ENCODE peak calls at places on chromosomes 16 and 17, in seven cellular contexts. One of them, this sample, is unnamed.

GRCh38 chr17:48722924-48723554 is at the start of gene PRAC2:
- DNase-seq in trophoblast cell: no peak
- DNase-seq in mesenchymal stem cell: peak
- DNase-seq in H1: peak
- DNase-seq in mesendoderm: peak
- DNase-seq in neuronal stem cell: no peak
- DNase-seq in IMR-90: no peak
- DNase-seq in this sample: peak

GRCh38 chr16:90000733-90001427 is 18.4 kb downstream of the DBNDD1 start:
- DNase-seq in mesendoderm: no peak
- DNase-seq in H1: no peak
- DNase-seq in neuronal stem cell: no peak
- DNase-seq in trophoblast cell: no peak
- DNase-seq in mesenchymal stem cell: no peak
- DNase-seq in IMR-90: no peak
- DNase-seq in this sample: no peak

GRCh38 chr17:4582691-4583090 is 1.6 kb upstream of the SMTNL2 start:
- DNase-seq in H1: no peak
- DNase-seq in trophoblast cell: no peak
- DNase-seq in mesendoderm: no peak
- DNase-seq in IMR-90: no peak
- DNase-seq in neuronal stem cell: no peak
- DNase-seq in mesenchymal stem cell: no peak
- DNase-seq in this sample: no peak

GRCh38 chr17:17440938-17441730 is 35.7 kb upstream of the MED9 start:
- DNase-seq in mesendoderm: no peak
- DNase-seq in mesenchymal stem cell: no peak
- DNase-seq in H1: no peak
- DNase-seq in trophoblast cell: no peak
- DNase-seq in IMR-90: no peak
- DNase-seq in neuronal stem cell: no peak
- DNase-seq in this sample: no peak

GRCh38 chr17:55316499-55316898 is 51.7 kb downstream of the HLF start:
- DNase-seq in IMR-90: no peak
- DNase-seq in neuronal stem cell: no peak
- DNase-seq in mesenchymal stem cell: no peak
- DNase-seq in H1: no peak
- DNase-seq in trophoblast cell: peak
- DNase-seq in mesendoderm: no peak
- DNase-seq in this sample: no peak

GRCh38 chr17:17696871-17697633 is 15.8 kb downstream of the RAI1 start:
- DNase-seq in trophoblast cell: peak
- DNase-seq in H1: no peak
- DNase-seq in neuronal stem cell: no peak
- DNase-seq in IMR-90: no peak
- DNase-seq in mesendoderm: no peak
- DNase-seq in mesenchymal stem cell: no peak
- DNase-seq in this sample: no peak

GRCh38 chr17:62595484-62595883 is 32.0 kb upstream of the MRC2 start:
- DNase-seq in IMR-90: no peak
- DNase-seq in trophoblast cell: no peak
- DNase-seq in mesendoderm: peak
- DNase-seq in mesenchymal stem cell: no peak
- DNase-seq in H1: no peak
- DNase-seq in neuronal stem cell: no peak
- DNase-seq in this sample: no peak

GRCh38 chr16:3029499-3030127 is 5.8 kb downstream of the THOC6 start:
- DNase-seq in neuronal stem cell: no peak
- DNase-seq in IMR-90: peak
- DNase-seq in mesenchymal stem cell: no peak
- DNase-seq in H1: peak
- DNase-seq in trophoblast cell: peak
- DNase-seq in mesendoderm: no peak
- DNase-seq in this sample: peak

GRCh38 chr16:66604376-66605176 is at the start of gene CMTM3:
- DNase-seq in mesenchymal stem cell: peak
- DNase-seq in trophoblast cell: peak
- DNase-seq in H1: peak
- DNase-seq in neuronal stem cell: peak
- DNase-seq in mesendoderm: peak
- DNase-seq in IMR-90: peak
- DNase-seq in this sample: peak

GRCh38 chr17:82228278-82228841 is 482 bp upstream of the SLC16A3 start:
- DNase-seq in mesenchymal stem cell: peak
- DNase-seq in H1: peak
- DNase-seq in IMR-90: no peak
- DNase-seq in mesendoderm: no peak
- DNase-seq in trophoblast cell: peak
- DNase-seq in neuronal stem cell: no peak
- DNase-seq in this sample: no peak

GRCh38 chr17:78783711-78784396 is 1.8 kb upstream of the CYTH1 start:
- DNase-seq in mesendoderm: no peak
- DNase-seq in H1: no peak
- DNase-seq in mesenchymal stem cell: no peak
- DNase-seq in neuronal stem cell: no peak
- DNase-seq in trophoblast cell: peak
- DNase-seq in IMR-90: no peak
- DNase-seq in this sample: no peak

GRCh38 chr16:85569615-85570212 is 43.4 kb upstream of the GSE1 start:
- DNase-seq in H1: no peak
- DNase-seq in mesendoderm: peak
- DNase-seq in neuronal stem cell: no peak
- DNase-seq in trophoblast cell: no peak
- DNase-seq in mesenchymal stem cell: peak
- DNase-seq in IMR-90: peak
- DNase-seq in this sample: peak

GRCh38 chr17:70629902-70630301 is 460.6 kb downstream of the KCNJ2 start:
- DNase-seq in trophoblast cell: no peak
- DNase-seq in IMR-90: peak
- DNase-seq in H1: no peak
- DNase-seq in neuronal stem cell: no peak
- DNase-seq in mesenchymal stem cell: no peak
- DNase-seq in mesendoderm: no peak
- DNase-seq in this sample: no peak

GRCh38 chr17:59329558-59330313 is 1.7 kb upstream of the YPEL2 start:
- DNase-seq in IMR-90: peak
- DNase-seq in H1: peak
- DNase-seq in mesenchymal stem cell: peak
- DNase-seq in trophoblast cell: peak
- DNase-seq in mesendoderm: peak
- DNase-seq in neuronal stem cell: peak
- DNase-seq in this sample: peak

GRCh38 chr17:18156171-18156975 is 27.3 kb upstream of the ALKBH5 start:
- DNase-seq in trophoblast cell: no peak
- DNase-seq in neuronal stem cell: no peak
- DNase-seq in mesendoderm: no peak
- DNase-seq in mesenchymal stem cell: no peak
- DNase-seq in IMR-90: no peak
- DNase-seq in H1: no peak
- DNase-seq in this sample: no peak

GRCh38 chr17:10624966-10625365 is 32.1 kb downstream of the MYH3 start:
- DNase-seq in mesendoderm: no peak
- DNase-seq in mesenchymal stem cell: no peak
- DNase-seq in H1: no peak
- DNase-seq in neuronal stem cell: no peak
- DNase-seq in trophoblast cell: no peak
- DNase-seq in IMR-90: no peak
- DNase-seq in this sample: no peak

GRCh38 chr16:4318171-4318910 is 2.5 kb downstream of the GLIS2 start:
- DNase-seq in mesenchymal stem cell: no peak
- DNase-seq in mesendoderm: no peak
- DNase-seq in IMR-90: no peak
- DNase-seq in H1: no peak
- DNase-seq in trophoblast cell: no peak
- DNase-seq in neuronal stem cell: no peak
- DNase-seq in this sample: no peak

GRCh38 chr16:4319454-4319853 is 3.6 kb downstream of the GLIS2 start:
- DNase-seq in H1: no peak
- DNase-seq in trophoblast cell: no peak
- DNase-seq in IMR-90: no peak
- DNase-seq in mesendoderm: no peak
- DNase-seq in neuronal stem cell: no peak
- DNase-seq in mesenchymal stem cell: no peak
- DNase-seq in this sample: no peak

GRCh38 chr16:4316103-4316731 is 350 bp downstream of the GLIS2 start:
- DNase-seq in mesenchymal stem cell: peak
- DNase-seq in neuronal stem cell: no peak
- DNase-seq in IMR-90: no peak
- DNase-seq in H1: no peak
- DNase-seq in trophoblast cell: peak
- DNase-seq in mesendoderm: peak
- DNase-seq in this sample: no peak

GRCh38 chr16:4316732-4317461 is 1.0 kb downstream of the GLIS2 start:
- DNase-seq in mesenchymal stem cell: no peak
- DNase-seq in mesendoderm: no peak
- DNase-seq in neuronal stem cell: no peak
- DNase-seq in H1: peak
- DNase-seq in IMR-90: no peak
- DNase-seq in trophoblast cell: peak
- DNase-seq in this sample: no peak

DNA sequence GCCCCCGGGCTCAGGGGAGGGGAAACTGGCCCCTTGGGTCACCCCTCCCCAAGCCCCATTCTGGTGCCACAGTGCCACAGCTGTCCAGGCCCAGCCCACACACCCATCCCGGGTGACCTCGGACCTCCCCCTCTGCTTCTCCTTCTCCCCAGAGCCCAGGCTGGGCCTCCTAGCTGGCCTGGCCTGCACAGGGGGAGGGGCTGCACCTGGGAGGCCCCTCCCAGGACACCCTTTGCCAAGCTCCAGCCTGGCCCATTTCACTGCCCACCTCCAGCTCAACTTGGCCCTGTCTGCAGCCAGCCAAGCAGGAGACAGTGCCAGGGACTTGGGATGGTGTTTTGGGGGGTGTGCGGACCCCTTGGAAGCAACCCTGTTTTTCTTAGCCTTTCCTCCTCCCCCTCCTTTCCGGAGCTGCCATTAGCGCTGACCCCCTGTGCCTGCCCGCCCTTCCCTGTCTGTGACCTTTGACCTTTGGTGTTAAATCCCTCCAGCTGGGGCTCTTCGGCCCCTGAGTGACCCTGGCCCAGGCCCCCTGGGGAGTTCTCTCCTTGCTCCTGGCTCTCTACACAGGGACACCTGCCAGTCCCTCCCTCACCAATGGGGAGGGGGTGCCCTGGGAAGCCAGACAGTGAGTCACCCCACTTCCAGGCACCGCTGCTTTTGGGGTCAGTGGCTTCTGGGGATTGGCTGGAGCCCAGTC is 1.8 kb downstream of the GLIS2 start:
- DNase-seq in trophoblast cell: no peak
- DNase-seq in mesenchymal stem cell: peak
- DNase-seq in neuronal stem cell: peak
- DNase-seq in mesendoderm: no peak
- DNase-seq in H1: peak
- DNase-seq in IMR-90: no peak
- DNase-seq in this sample: no peak
- H3K23ac ChIP-seq in trophoblast cell: no peak
- H3K23ac ChIP-seq in mesenchymal stem cell: no peak
- H3K23ac ChIP-seq in neuronal stem cell: peak
- H3K23ac ChIP-seq in mesendoderm: no peak
- H3K23ac ChIP-seq in H1: no peak
- H3K23ac ChIP-seq in IMR-90: peak
- H3K23ac ChIP-seq in this sample: no peak

DNA sequence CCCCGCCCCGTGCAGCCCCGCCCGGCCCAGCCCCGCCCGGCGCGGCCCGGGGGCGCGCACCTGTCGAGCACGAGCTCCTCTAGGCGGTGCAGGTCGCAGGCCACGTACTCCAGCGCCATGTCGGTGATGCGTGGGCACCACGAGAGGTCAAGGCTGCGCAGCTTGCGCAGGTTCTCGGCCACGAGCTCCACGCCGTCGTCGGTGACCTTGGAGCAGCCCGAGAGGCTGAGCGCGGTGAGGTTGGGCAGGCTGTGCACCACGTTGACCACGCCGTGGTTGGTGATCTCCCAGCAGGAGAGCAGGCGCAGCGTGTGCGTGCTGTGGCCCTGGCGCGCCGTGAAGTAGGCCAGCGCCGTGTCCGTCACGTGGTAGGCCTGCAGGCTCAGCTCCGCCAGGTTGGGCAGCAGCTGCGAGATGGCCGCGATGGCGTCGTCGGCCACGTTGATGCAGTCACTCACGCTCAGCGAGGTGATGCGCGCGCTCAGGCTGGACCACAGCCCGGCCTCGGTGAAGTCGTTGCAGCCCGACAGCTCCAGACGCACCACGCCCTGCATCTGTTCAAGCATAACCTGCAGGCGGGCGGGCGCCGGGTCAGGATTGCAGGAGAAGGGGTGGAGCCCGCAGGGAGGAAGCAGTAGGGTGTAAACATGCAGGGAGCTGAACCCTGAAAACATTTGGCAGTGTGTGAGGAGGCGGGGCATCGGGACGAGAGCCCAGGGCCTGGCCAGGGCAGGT is 5.3 kb upstream of the WDR24 start:
- DNase-seq in trophoblast cell: peak
- DNase-seq in mesendoderm: no peak
- DNase-seq in neuronal stem cell: no peak
- DNase-seq in IMR-90: no peak
- DNase-seq in H1: peak
- DNase-seq in mesenchymal stem cell: no peak
- DNase-seq in this sample: peak
- H3K23ac ChIP-seq in trophoblast cell: no peak
- H3K23ac ChIP-seq in mesendoderm: no peak
- H3K23ac ChIP-seq in neuronal stem cell: peak
- H3K23ac ChIP-seq in IMR-90: no peak
- H3K23ac ChIP-seq in H1: no peak
- H3K23ac ChIP-seq in mesenchymal stem cell: no peak
- H3K23ac ChIP-seq in this sample: no peak

GRCh38 chr16:77785365-77785764 is 3.0 kb upstream of the VAT1L start:
- DNase-seq in IMR-90: no peak
- DNase-seq in mesendoderm: no peak
- DNase-seq in H1: no peak
- DNase-seq in neuronal stem cell: no peak
- DNase-seq in mesenchymal stem cell: no peak
- DNase-seq in trophoblast cell: peak
- DNase-seq in this sample: no peak

GRCh38 chr16:77787452-77787851 is 912 bp upstream of the VAT1L start:
- DNase-seq in IMR-90: no peak
- DNase-seq in mesenchymal stem cell: no peak
- DNase-seq in H1: no peak
- DNase-seq in trophoblast cell: no peak
- DNase-seq in neuronal stem cell: no peak
- DNase-seq in mesendoderm: no peak
- DNase-seq in this sample: no peak

GRCh38 chr16:77786448-77786847 is 1.9 kb upstream of the VAT1L start:
- DNase-seq in mesendoderm: no peak
- DNase-seq in mesenchymal stem cell: no peak
- DNase-seq in trophoblast cell: no peak
- DNase-seq in neuronal stem cell: no peak
- DNase-seq in H1: no peak
- DNase-seq in IMR-90: no peak
- DNase-seq in this sample: no peak

GRCh38 chr16:77782694-77783093 is 5.7 kb upstream of the VAT1L start:
- DNase-seq in H1: no peak
- DNase-seq in trophoblast cell: peak
- DNase-seq in mesenchymal stem cell: peak
- DNase-seq in IMR-90: peak
- DNase-seq in neuronal stem cell: no peak
- DNase-seq in mesendoderm: peak
- DNase-seq in this sample: no peak

GRCh38 chr16:77784441-77785356 is 3.7 kb upstream of the VAT1L start:
- DNase-seq in neuronal stem cell: no peak
- DNase-seq in H1: no peak
- DNase-seq in mesenchymal stem cell: no peak
- DNase-seq in mesendoderm: no peak
- DNase-seq in trophoblast cell: peak
- DNase-seq in IMR-90: no peak
- DNase-seq in this sample: no peak
- H3K23ac ChIP-seq in neuronal stem cell: no peak
- H3K23ac ChIP-seq in H1: no peak
- H3K23ac ChIP-seq in mesenchymal stem cell: no peak
- H3K23ac ChIP-seq in mesendoderm: no peak
- H3K23ac ChIP-seq in trophoblast cell: no peak
- H3K23ac ChIP-seq in IMR-90: no peak
- H3K23ac ChIP-seq in this sample: no peak

GRCh38 chr16:24969071-24969470 is 46.1 kb downstream of the ARHGAP17 start:
- DNase-seq in IMR-90: no peak
- DNase-seq in neuronal stem cell: no peak
- DNase-seq in mesenchymal stem cell: no peak
- DNase-seq in trophoblast cell: no peak
- DNase-seq in H1: no peak
- DNase-seq in mesendoderm: no peak
- DNase-seq in this sample: no peak
- H3K23ac ChIP-seq in IMR-90: no peak
- H3K23ac ChIP-seq in neuronal stem cell: no peak
- H3K23ac ChIP-seq in mesenchymal stem cell: no peak
- H3K23ac ChIP-seq in trophoblast cell: no peak
- H3K23ac ChIP-seq in H1: no peak
- H3K23ac ChIP-seq in mesendoderm: no peak
- H3K23ac ChIP-seq in this sample: no peak